ENCODE peak calls at places on chromosomes 11 and 22, in seven cellular contexts. One of them, this sample, is unnamed.

GRCh38 chr11:113725883-113726405 is 19.8 kb upstream of the TMPRSS5 start:
- DNase-seq in right cardiac atrium: no peak
- DNase-seq in mesenchymal stem cell: no peak
- DNase-seq in activated T-cell treated with anti-CD3 and anti-CD28 coated beads for 1 hour: no peak
- DNase-seq in breast epithelium: no peak
- DNase-seq in left colon: no peak
- DNase-seq in KBM-7: no peak
- DNase-seq in this sample: no peak

GRCh38 chr11:75277991-75278790 is 37.6 kb downstream of the TPBGL start:
- DNase-seq in breast epithelium: peak
- DNase-seq in activated T-cell treated with anti-CD3 and anti-CD28 coated beads for 1 hour: no peak
- DNase-seq in mesenchymal stem cell: no peak
- DNase-seq in left colon: no peak
- DNase-seq in KBM-7: no peak
- DNase-seq in right cardiac atrium: no peak
- DNase-seq in this sample: no peak

GRCh38 chr22:48783821-48784266 is 1043.8 kb downstream of the BRD1 start:
- DNase-seq in left colon: no peak
- DNase-seq in right cardiac atrium: no peak
- DNase-seq in KBM-7: no peak
- DNase-seq in activated T-cell treated with anti-CD3 and anti-CD28 coated beads for 1 hour: no peak
- DNase-seq in mesenchymal stem cell: no peak
- DNase-seq in breast epithelium: no peak
- DNase-seq in this sample: no peak

GRCh38 chr11:10722307-10722706 is 28.7 kb upstream of the CTR9 start:
- DNase-seq in mesenchymal stem cell: no peak
- DNase-seq in left colon: no peak
- DNase-seq in activated T-cell treated with anti-CD3 and anti-CD28 coated beads for 1 hour: no peak
- DNase-seq in right cardiac atrium: no peak
- DNase-seq in breast epithelium: no peak
- DNase-seq in KBM-7: peak
- DNase-seq in this sample: no peak

GRCh38 chr11:61569701-61570100 is 11.2 kb downstream of the SYT7 start:
- DNase-seq in breast epithelium: no peak
- DNase-seq in left colon: no peak
- DNase-seq in activated T-cell treated with anti-CD3 and anti-CD28 coated beads for 1 hour: no peak
- DNase-seq in mesenchymal stem cell: no peak
- DNase-seq in right cardiac atrium: no peak
- DNase-seq in KBM-7: no peak
- DNase-seq in this sample: no peak

GRCh38 chr11:68003846-68004550 is at the start of gene UNC93B1:
- DNase-seq in mesenchymal stem cell: peak
- DNase-seq in breast epithelium: peak
- DNase-seq in left colon: peak
- DNase-seq in activated T-cell treated with anti-CD3 and anti-CD28 coated beads for 1 hour: peak
- DNase-seq in right cardiac atrium: peak
- DNase-seq in KBM-7: peak
- DNase-seq in this sample: peak

GRCh38 chr11:6693342-6694228 is 10.4 kb upstream of the MRPL17 start:
- DNase-seq in KBM-7: no peak
- DNase-seq in mesenchymal stem cell: peak
- DNase-seq in breast epithelium: no peak
- DNase-seq in activated T-cell treated with anti-CD3 and anti-CD28 coated beads for 1 hour: peak
- DNase-seq in right cardiac atrium: peak
- DNase-seq in left colon: no peak
- DNase-seq in this sample: no peak

GRCh38 chr11:43316451-43316850 is 4.7 kb downstream of the API5 start:
- DNase-seq in left colon: no peak
- DNase-seq in breast epithelium: no peak
- DNase-seq in KBM-7: peak
- DNase-seq in mesenchymal stem cell: peak
- DNase-seq in right cardiac atrium: no peak
- DNase-seq in activated T-cell treated with anti-CD3 and anti-CD28 coated beads for 1 hour: no peak
- DNase-seq in this sample: no peak

GRCh38 chr22:46381142-46381541 is 45.6 kb downstream of the TRMU start:
- DNase-seq in left colon: no peak
- DNase-seq in KBM-7: no peak
- DNase-seq in right cardiac atrium: no peak
- DNase-seq in activated T-cell treated with anti-CD3 and anti-CD28 coated beads for 1 hour: no peak
- DNase-seq in mesenchymal stem cell: no peak
- DNase-seq in breast epithelium: no peak
- DNase-seq in this sample: no peak

GRCh38 chr22:17915676-17916075 is 108.7 kb downstream of the MICAL3 start:
- DNase-seq in KBM-7: no peak
- DNase-seq in activated T-cell treated with anti-CD3 and anti-CD28 coated beads for 1 hour: no peak
- DNase-seq in mesenchymal stem cell: no peak
- DNase-seq in left colon: no peak
- DNase-seq in right cardiac atrium: no peak
- DNase-seq in breast epithelium: no peak
- DNase-seq in this sample: no peak